ENCODE peak calls at places on chromosome 20, in five cellular contexts. H, G, J, Y and D are unnamed samples.

GRCh38 chr20:53080969-53081871 is 109.1 kb downstream of the TSHZ2 start:
- DNase-seq in J (no peak), G (no peak), Y (peak; percentile 28), H (no peak), D (no peak)

GRCh38 chr20:17856024-17856564 is 112.5 kb downstream of the SNX5 start:
- DNase-seq in Y (no peak), J (no peak), G (no peak), H (no peak), D (no peak)

GRCh38 chr20:41078329-41078728 is 49.7 kb downstream of the TOP1 start:
- DNase-seq in G (no peak), J (peak; percentile 36), H (peak; percentile 48), Y (peak; percentile 38), D (no peak)

GRCh38 chr20:44609511-44610312 is 27.3 kb downstream of the PKIG start:
- DNase-seq in Y (peak; percentile 91), G (peak; percentile 78), H (peak; percentile 94), J (peak; percentile 26), D (no peak)

GRCh38 chr20:33791021-33791420 is 20.1 kb upstream of the CHMP4B start:
- DNase-seq in Y (no peak), H (no peak), G (no peak), J (no peak), D (no peak)

GRCh38 chr20:3250091-3250504 is 11.1 kb upstream of the SLC4A11 start:
- DNase-seq in Y (peak; percentile 70), H (peak; percentile 67), J (no peak), G (no peak), D (no peak)

GRCh38 chr20:3768342-3769130 is 983 bp upstream of the ADISSP start:
- DNase-seq in G (peak; percentile 75), Y (peak; percentile 90), J (no peak), H (peak; percentile 94), D (peak; percentile 45)

GRCh38 chr20:18692453-18692852 is 104.6 kb downstream of the DTD1 start:
- DNase-seq in J (no peak), H (no peak), G (no peak), Y (peak; percentile 23), D (no peak)

GRCh38 chr20:32509639-32510066 is 75.5 kb downstream of the NOL4L start:
- DNase-seq in H (no peak), J (peak; percentile 39), Y (peak; percentile 23), G (peak; percentile 60), D (no peak)

GRCh38 chr20:605237-605636 is 4.9 kb downstream of the TCF15 start:
- DNase-seq in J (no peak), H (no peak), Y (no peak), G (no peak), D (no peak)

GRCh38 chr20:14333734-14334133 is 3.7 kb downstream of the FLRT3 start:
- DNase-seq in J (no peak), G (no peak), H (no peak), Y (no peak), D (no peak)

DNA sequence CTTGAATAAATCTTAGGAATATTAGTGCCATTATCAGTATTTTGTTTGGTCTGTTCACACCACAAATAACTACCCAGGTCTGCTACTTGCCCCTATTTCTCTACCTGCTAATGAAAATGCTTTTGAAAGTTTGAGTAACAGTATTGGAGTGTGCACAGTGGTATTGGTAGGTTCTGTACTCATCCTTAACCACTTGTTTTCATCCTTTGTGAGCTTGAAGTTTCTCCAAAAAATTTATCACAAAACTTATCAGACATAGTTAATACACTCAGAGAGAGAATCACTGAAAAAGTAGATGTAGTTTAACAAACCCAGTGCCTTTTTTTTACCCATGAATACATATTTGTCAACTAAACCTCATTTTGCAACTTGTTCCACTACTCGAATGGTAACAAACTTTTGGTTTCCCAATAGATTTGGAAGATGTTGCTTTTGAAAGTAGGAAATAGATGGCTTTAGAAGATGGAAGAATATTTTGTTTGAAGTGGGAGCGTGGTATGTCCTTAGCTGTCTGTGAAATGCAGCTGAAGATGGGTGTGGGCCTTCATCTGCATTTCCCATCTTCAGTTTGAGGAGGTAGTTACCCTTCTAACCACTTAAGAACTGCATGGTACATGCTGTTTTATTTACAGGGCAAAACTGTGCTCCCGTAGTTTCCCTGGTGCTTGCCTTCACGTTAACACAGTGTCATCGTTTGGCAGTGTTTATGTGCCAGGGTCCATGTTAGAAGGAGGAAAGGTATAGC is 9.0 kb downstream of the PTPN1 start:
- DNase-seq in H (no peak), J (no peak), G (no peak), Y (no peak), D (no peak)
- H3K4me3 ChIP-seq in H (no peak overlapping the region), J (no peak overlapping the region), G (peak overlapping the region; percentile 17), Y (no peak overlapping the region), D (no peak overlapping the region)

GRCh38 chr20:63471719-63472158 is 716 bp downstream of the KCNQ2 start:
- DNase-seq in H (peak; percentile 67), Y (no peak), J (no peak), G (no peak), D (no peak)

GRCh38 chr20:63470410-63470809 is 2.0 kb downstream of the KCNQ2 start:
- DNase-seq in Y (no peak), G (no peak), J (no peak), H (no peak), D (no peak)

GRCh38 chr20:63469713-63470101 is 2.7 kb downstream of the KCNQ2 start:
- DNase-seq in J (no peak), G (no peak), H (no peak), Y (no peak), D (no peak)

GRCh38 chr20:63472159-63472811 is at the start of gene KCNQ2:
- DNase-seq in H (peak; percentile 74), G (no peak), Y (no peak), J (no peak), D (no peak)

GRCh38 chr20:63471002-63471718 is 1.3 kb downstream of the KCNQ2 start:
- DNase-seq in H (peak; percentile 55), J (no peak), Y (no peak), G (no peak), D (no peak)
- H3K4me3 ChIP-seq in H (peak overlapping the region; percentile 93), J (no peak overlapping the region), Y (peak overlapping the region; percentile 46), G (no peak overlapping the region), D (no peak overlapping the region)

DNA sequence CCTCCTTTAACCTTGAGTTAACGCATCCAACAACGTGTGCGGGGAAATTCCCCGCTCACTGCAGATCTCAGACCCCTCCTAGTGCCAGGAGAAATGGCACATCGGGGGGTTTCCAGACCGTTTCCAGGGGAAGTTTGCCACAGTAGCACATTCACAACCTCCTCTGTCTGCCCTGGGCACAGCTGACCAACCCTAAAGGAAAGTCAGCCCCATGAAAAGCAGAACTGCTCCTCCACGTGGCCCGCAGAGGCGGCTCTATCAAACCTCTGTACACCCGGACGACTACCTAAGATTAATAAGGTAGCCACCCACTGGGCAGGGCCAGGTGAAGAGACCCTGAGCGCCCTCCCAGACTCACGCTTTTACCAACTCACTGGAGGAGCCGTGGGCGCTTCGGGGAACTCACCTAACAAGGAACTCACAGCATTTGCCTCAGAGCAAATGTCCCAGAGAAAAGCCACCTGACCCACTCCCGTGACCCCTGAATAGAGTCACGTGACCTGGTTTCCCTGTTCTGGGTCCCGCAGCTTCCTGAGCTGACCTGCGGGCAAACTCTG is 93.1 kb downstream of the PRND start:
- DNase-seq in J (no peak), G (peak; percentile 52), Y (no peak), H (no peak), D (no peak)
- H3K4me3 ChIP-seq in J (no peak overlapping the region), G (peak overlapping the region; percentile 58), Y (no peak overlapping the region), H (no peak overlapping the region), D (no peak overlapping the region)

GRCh38 chr20:49280463-49281058 is 2.7 kb upstream of the ZNFX1 start:
- DNase-seq in J (no peak), G (no peak), Y (no peak), H (no peak), D (no peak)

GRCh38 chr20:49283176-49283702 is 5.4 kb upstream of the ZNFX1 start:
- DNase-seq in Y (no peak), J (no peak), G (no peak), H (no peak), D (no peak)

GRCh38 chr20:49281059-49281912 is 3.4 kb upstream of the ZNFX1 start:
- DNase-seq in H (peak; percentile 89), G (no peak), J (no peak), Y (peak; percentile 86), D (no peak)

GRCh38 chr20:49282584-49283171 is 4.8 kb upstream of the ZNFX1 start:
- DNase-seq in G (no peak), Y (no peak), H (peak; percentile 70), J (no peak), D (no peak)

DNA sequence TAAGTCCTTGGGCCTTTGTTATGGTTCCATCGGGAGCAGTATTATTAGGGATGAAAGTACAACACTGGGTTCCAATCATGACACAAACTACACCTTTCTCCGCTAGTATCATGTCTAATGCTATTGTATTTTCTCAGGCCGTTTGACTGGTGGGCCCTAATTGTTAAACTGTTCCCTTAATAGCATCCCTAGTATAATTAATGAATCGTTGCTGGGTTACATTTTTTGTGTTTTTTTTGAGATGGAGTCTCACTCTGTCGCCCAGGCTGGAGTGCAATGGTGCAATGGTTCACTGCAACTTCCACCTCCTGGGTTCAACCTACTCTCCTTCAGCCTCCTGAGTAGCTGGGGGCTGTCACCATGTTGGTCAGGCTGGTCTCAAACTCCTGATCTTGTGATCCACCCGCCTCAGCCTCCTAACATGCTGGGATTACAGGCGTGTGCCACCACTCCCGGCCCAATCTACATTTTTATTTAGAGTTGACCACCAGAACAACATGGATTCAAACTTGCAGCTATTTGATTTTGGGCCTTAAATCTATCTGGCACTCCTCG is 4.1 kb upstream of the ZNFX1 start:
- DNase-seq in Y (no peak), J (no peak), G (no peak), H (no peak), D (no peak)
- H3K4me3 ChIP-seq in Y (peak overlapping the region; percentile 92), J (no peak overlapping the region), G (no peak overlapping the region), H (peak overlapping the region; percentile 84), D (peak overlapping the region; percentile 0)

DNA sequence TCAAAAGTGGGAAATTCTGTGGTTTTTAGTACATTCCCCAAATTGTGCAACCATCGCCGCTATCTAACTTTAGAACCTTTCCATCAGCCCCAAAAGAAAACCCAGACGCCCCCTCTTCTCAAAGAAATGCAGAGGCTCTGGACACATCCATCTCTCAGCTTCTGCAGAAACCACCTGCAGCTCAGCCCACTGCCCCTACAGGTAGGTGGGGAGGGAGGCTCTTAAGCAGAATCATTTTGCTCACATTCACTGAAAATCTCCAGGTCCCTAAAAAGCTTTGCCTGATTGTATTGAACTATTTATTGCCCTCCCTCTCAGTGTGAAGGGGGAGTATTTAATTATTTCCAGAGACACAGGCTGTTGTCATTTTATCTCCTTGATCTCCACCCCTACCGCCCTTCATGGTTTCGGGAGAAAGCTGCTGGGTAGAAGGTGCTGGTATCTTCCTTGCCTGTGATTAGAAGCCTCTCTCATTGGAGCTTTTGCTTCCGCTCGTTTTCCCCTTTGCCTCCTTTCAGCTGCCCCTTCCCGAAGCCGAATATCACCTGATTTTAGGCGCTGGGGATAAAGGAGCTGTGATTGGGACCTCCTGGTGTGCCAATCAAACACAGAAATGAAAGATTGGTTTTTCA is 68.8 kb upstream of the KCNG1 start:
- DNase-seq in Y (no peak), G (no peak), J (no peak), H (peak; percentile 21), D (no peak)
- H3K4me3 ChIP-seq in Y (no peak overlapping the region), G (no peak overlapping the region), J (no peak overlapping the region), H (peak overlapping the region; percentile 5), D (no peak overlapping the region)